ENCODE peak calls at places on chromosomes 4 and X, in nine cellular contexts. Q is HuH-7.5; D is H9; L is AG09319; N is T-helper 1 cell; B is GM23248; X is HEK293T; H is heart right ventricle; K is stimulated activated CD4-positive, alpha-beta T cell treated with anti-CD3 and anti-CD28 coated beads, Interleukin-4, amount 100 ng/mL, for 1 hour. F is an unnamed sample.

GRCh38 chrX:53049127-53049517 is 533 bp downstream of the GPR173 start:
- DNase-seq in B (peak), D (no peak), X (no peak), N (no peak), K (no peak), H (no peak), L (no peak), Q (no peak), F (no peak)

GRCh38 chrX:70444326-70445196 is at the start of gene DLG3:
- DNase-seq in X (peak), D (peak), L (no peak), H (no peak), Q (no peak), K (peak), N (no peak), B (peak), F (no peak)

GRCh38 chrX:119871245-119871598 is 311 bp downstream of the RNF113A start:
- DNase-seq in B (no peak), X (no peak), K (no peak), H (no peak), L (no peak), D (no peak), Q (no peak), N (peak), F (no peak)

GRCh38 chr4:147790412-147790811 is 58.5 kb downstream of the ARHGAP10 start:
- DNase-seq in H (no peak), L (no peak), K (no peak), X (no peak), Q (no peak), D (no peak), B (no peak), N (no peak), F (no peak)

GRCh38 chr4:128385683-128386304 is 98.2 kb upstream of the PGRMC2 start:
- DNase-seq in L (no peak), K (no peak), N (no peak), D (no peak), H (no peak), Q (no peak), B (peak), X (no peak), F (peak)

GRCh38 chr4:145613546-145614234 is 5.5 kb upstream of the MMAA start:
- DNase-seq in H (no peak), L (no peak), B (no peak), K (no peak), D (no peak), N (no peak), Q (no peak), X (no peak), F (no peak)

GRCh38 chr4:118221193-118221800 is 131.5 kb downstream of the PRSS12 start:
- DNase-seq in D (no peak), X (no peak), L (no peak), B (no peak), K (no peak), N (no peak), Q (no peak), H (no peak), F (no peak)

GRCh38 chr4:57342406-57342805 is 232.2 kb upstream of the IGFBP7 start:
- DNase-seq in N (no peak), X (no peak), Q (no peak), H (no peak), D (no peak), L (no peak), B (peak), K (no peak), F (no peak)

GRCh38 chrX:19709812-19710518 is 177.4 kb downstream of the SH3KBP1 start:
- DNase-seq in Q (no peak), K (no peak), D (no peak), N (no peak), B (peak), X (no peak), H (no peak), L (peak), F (no peak)

F was measured in NT2/D1.